ENCODE peak calls at places on chromosomes 6 and 20, in seven cellular contexts. P is aorta; H is lower lobe of right lung; N is mesenchymal stem cell; G is bronchial epithelial cell; Q is CD4-positive, alpha-beta T cell; F is heart left ventricle. O is an unnamed sample.

GRCh38 chr6:89567635-89568390 is 70.7 kb downstream of the LYRM2 start:
- DNase-seq in P (no peak), Q (no peak), H (no peak), N (no peak), F (no peak), G (no peak), O (no peak)

GRCh38 chr6:25154034-25154596 is 125.1 kb upstream of the CARMIL1 start:
- DNase-seq in N (no peak), F (no peak), H (no peak), P (no peak), Q (no peak), G (no peak), O (no peak)

GRCh38 chr6:113847435-113847834 is 9.7 kb upstream of the MARCKS start:
- DNase-seq in H (no peak), N (peak; percentile 64), F (no peak), G (peak; percentile 47), P (no peak), Q (no peak), O (no peak)

GRCh38 chr6:111803804-111804203 is 69.4 kb downstream of the FYN start:
- DNase-seq in P (no peak), H (no peak), N (peak; percentile 94), G (no peak), Q (no peak), F (no peak), O (no peak)

GRCh38 chr20:63091901-63092659 is 85.3 kb upstream of the BHLHE23 start:
- DNase-seq in P (peak; percentile 17), Q (no peak), F (peak; percentile 39), H (peak; percentile 38), N (no peak), G (no peak), O (no peak)

GRCh38 chr6:138614151-138614550 is 114.9 kb upstream of the NHSL1 start:
- DNase-seq in P (no peak), F (no peak), G (no peak), N (peak; percentile 11), Q (no peak), H (no peak), O (no peak)

GRCh38 chr6:20118877-20119276 is 93.4 kb downstream of the MBOAT1 start:
- DNase-seq in Q (no peak), P (no peak), F (no peak), H (no peak), G (no peak), N (no peak), O (peak; percentile 7)

GRCh38 chr6:85008311-85009015 is 244.1 kb upstream of the TBX18 start:
- DNase-seq in N (peak; percentile 2), Q (no peak), G (peak; percentile 55), H (no peak), F (no peak), P (no peak), O (no peak)

GRCh38 chr6:138250513-138251247 is 32.4 kb upstream of the PBOV1 start:
- DNase-seq in G (peak; percentile 95), Q (no peak), N (peak; percentile 96), F (no peak), H (peak; percentile 55), P (peak; percentile 71), O (no peak)

GRCh38 chr6:108361312-108361932 is 66.6 kb downstream of the AFG1L start:
- DNase-seq in F (no peak), N (no peak), P (no peak), H (no peak), G (no peak), Q (no peak), O (no peak)

O was measured in GM23338.